ENCODE peak calls at places on chromosomes 5 and 9, in four cellular contexts. Q is body of pancreas, R is H9, G is cardiac muscle cell. X is an unnamed sample.

GRCh38 chr5:172644229-172644628 is 3.2 kb downstream of the NEURL1B start:
- DNase-seq in Q (no peak), R (no peak), G (no peak), X (no peak)

GRCh38 chr5:147857302-147858129 is 21.0 kb upstream of the SCGB3A2 start:
- DNase-seq in Q (peak), R (peak), G (peak), X (peak)

GRCh38 chr5:69250593-69250992 is 15.9 kb downstream of the CDK7 start:
- DNase-seq in Q (no peak), R (no peak), G (no peak), X (no peak)

GRCh38 chr9:123111427-123111826 is 78.0 kb downstream of the GPR21 start:
- DNase-seq in Q (peak), R (no peak), G (no peak), X (no peak)

GRCh38 chr5:149679876-149680809 is 50.0 kb upstream of the PPARGC1B start:
- DNase-seq in Q (no peak), R (no peak), G (no peak), X (no peak)

GRCh38 chr5:140073296-140073695 is 30.2 kb upstream of the NRG2 start:
- DNase-seq in Q (no peak), R (no peak), G (no peak), X (no peak)

GRCh38 chr9:136625101-136626065 is 37.3 kb upstream of the EGFL7 start:
- DNase-seq in Q (peak), R (no peak), G (peak), X (no peak)

GRCh38 chr9:93122721-93123221 is 11.3 kb downstream of the NINJ1 start:
- DNase-seq in Q (peak), R (peak), G (no peak), X (no peak)

GRCh38 chr9:12774861-12775367 is at the start of gene LURAP1L:
- DNase-seq in Q (peak), R (peak), G (peak), X (peak)

GRCh38 chr9:135582966-135583685 is 21.6 kb downstream of the PAEP start:
- DNase-seq in Q (no peak), R (no peak), G (no peak), X (no peak)

GRCh38 chr5:157686841-157687554 is 15.7 kb downstream of the C5orf52 start:
- DNase-seq in Q (no peak), R (no peak), G (peak), X (no peak)

GRCh38 chr5:172612771-172613170 is 28.3 kb upstream of the NEURL1B start:
- DNase-seq in Q (no peak), R (no peak), G (no peak), X (no peak)

GRCh38 chr9:105881654-105882349 is 187.5 kb downstream of the TMEM38B start:
- DNase-seq in Q (peak), R (peak), G (peak), X (peak)

GRCh38 chr5:181151146-181151545 is 3.8 kb downstream of the OR2V2 start:
- DNase-seq in Q (no peak), R (peak), G (no peak), X (no peak)

GRCh38 chr9:97501177-97501971 is at the start of gene TMOD1:
- DNase-seq in Q (peak), R (peak), G (peak), X (no peak)
- H3K27ac ChIP-seq in Q (peak), R (no peak), G (peak), X (no peak)

GRCh38 chr5:14206028-14206725 is 63.0 kb downstream of the TRIO start:
- DNase-seq in Q (no peak), R (no peak), G (no peak), X (no peak)
- H3K27ac ChIP-seq in Q (no peak), R (no peak), G (no peak), X (peak)

GRCh38 chr9:106920701-106921283 is 57.8 kb downstream of the ZNF462 start:
- DNase-seq in Q (no peak), R (no peak), G (no peak), X (no peak)
- H3K27ac ChIP-seq in Q (no peak), R (no peak), G (peak), X (peak)

GRCh38 chr5:35246928-35247644 is 16.8 kb upstream of the PRLR start:
- DNase-seq in Q (peak), R (no peak), G (no peak), X (no peak)
- H3K27ac ChIP-seq in Q (peak), R (no peak), G (no peak), X (no peak)

GRCh38 chr5:170860415-170860814 is 1.4 kb upstream of the RANBP17 start:
- DNase-seq in Q (no peak), R (no peak), G (no peak), X (no peak)

GRCh38 chr5:170863646-170864045 is 1.8 kb downstream of the RANBP17 start:
- DNase-seq in Q (no peak), R (no peak), G (peak), X (peak)

GRCh38 chr5:170860818-170861217 is 1.0 kb upstream of the RANBP17 start:
- DNase-seq in Q (no peak), R (no peak), G (no peak), X (no peak)

GRCh38 chr5:170861295-170861854 is 443 bp upstream of the RANBP17 start:
- DNase-seq in Q (no peak), R (no peak), G (no peak), X (no peak)

GRCh38 chr5:170861855-170862766 is at the start of gene RANBP17:
- DNase-seq in Q (peak), R (peak), G (peak), X (no peak)
- H3K27ac ChIP-seq in Q (no peak), R (no peak), G (peak), X (peak)

GRCh38 chr5:155081618-155082017 is 68.1 kb downstream of the KIF4B start:
- DNase-seq in Q (no peak), R (no peak), G (no peak), X (no peak)
- H3K27ac ChIP-seq in Q (no peak), R (no peak), G (no peak), X (no peak)